ENCODE peak calls at places on chromosomes 12 and 14, in six cellular contexts. I, E, U, L, P and D are unnamed samples.

GRCh38 chr12:89370850-89371249 is 18.5 kb upstream of the DUSP6 start:
- DNase-seq in I (peak; percentile 52), U (peak; percentile 36), L (no peak), P (no peak), E (no peak), D (no peak)

GRCh38 chr12:53899230-53899629 is 39.4 kb upstream of the HOXC13 start:
- DNase-seq in U (no peak), P (no peak), L (no peak), I (no peak), E (no peak), D (no peak)

GRCh38 chr14:80872645-80873044 is 68.9 kb downstream of the CEP128 start:
- DNase-seq in E (no peak), I (peak; percentile 33), L (no peak), P (no peak), U (no peak), D (no peak)

GRCh38 chr12:50734409-50735263 is 29.3 kb upstream of the ATF1 start:
- DNase-seq in L (peak; percentile 60), E (peak; percentile 33), U (peak; percentile 6), P (peak; percentile 16), I (peak; percentile 41), D (no peak)

GRCh38 chr12:2256453-2256852 is 203.7 kb downstream of the CACNA1C start:
- DNase-seq in P (no peak), U (no peak), I (peak; percentile 82), E (no peak), L (no peak), D (no peak)

GRCh38 chr14:88999137-88999536 is 174.7 kb downstream of the TTC8 start:
- DNase-seq in P (no peak), L (no peak), I (no peak), U (no peak), E (no peak), D (no peak)

GRCh38 chr12:121537814-121538698 is 42.8 kb downstream of the KDM2B start:
- DNase-seq in L (peak; percentile 72), P (no peak), E (peak; percentile 19), I (no peak), U (no peak), D (no peak)

GRCh38 chr14:94663965-94664704 is 51.9 kb downstream of the SERPINA3 start:
- DNase-seq in P (no peak), E (no peak), U (no peak), I (no peak), L (no peak), D (no peak)

GRCh38 chr14:96631621-96632362 is 129.6 kb downstream of the PAPOLA start:
- DNase-seq in L (no peak), U (no peak), I (no peak), P (no peak), E (no peak), D (no peak)

GRCh38 chr14:51369814-51370213 is 129.8 kb downstream of the TMX1 start:
- DNase-seq in L (no peak), I (no peak), E (peak; percentile 10), P (no peak), U (peak; percentile 18), D (peak; percentile 20)

GRCh38 chr12:91057771-91058170 is at the start of gene KERA:
- DNase-seq in P (no peak), L (no peak), U (no peak), E (peak; percentile 38), I (no peak), D (no peak)
- H3K9ac ChIP-seq in P (no peak within 1 kb of the TSS), L (no peak within 1 kb of the TSS), U (no peak within 1 kb of the TSS), E (no peak within 1 kb of the TSS), I (no peak within 1 kb of the TSS), D (no peak within 1 kb of the TSS)

GRCh38 chr14:90454041-90455000 is 57.5 kb downstream of the CALM1 start:
- DNase-seq in I (peak; percentile 66), L (peak; percentile 96), P (no peak), E (no peak), U (peak; percentile 57), D (peak; percentile 87)
- H3K9me3 ChIP-seq in I (no peaks in the 10 kb centered on the region), L (no peaks in the 10 kb centered on the region), P (no peaks in the 10 kb centered on the region), E (no peaks in the 10 kb centered on the region), U (no peaks in the 10 kb centered on the region), D (no peaks in the 10 kb centered on the region)

GRCh38 chr14:73712071-73712506 is 2.1 kb downstream of the PNMA1 start:
- DNase-seq in U (no peak), L (no peak), P (no peak), I (no peak), E (no peak), D (no peak)

GRCh38 chr14:73713804-73714655 is at the start of gene PNMA1:
- DNase-seq in P (no peak), I (peak; percentile 76), E (peak; percentile 63), U (no peak), L (peak; percentile 97), D (peak; percentile 56)

GRCh38 chr14:73713206-73713803 is 879 bp downstream of the PNMA1 start:
- DNase-seq in E (no peak), U (no peak), I (no peak), P (no peak), L (no peak), D (no peak)

GRCh38 chr14:73710737-73711136 is 3.4 kb downstream of the PNMA1 start:
- DNase-seq in L (no peak), I (no peak), P (no peak), U (no peak), E (no peak), D (no peak)

GRCh38 chr14:73712540-73713141 is 1.5 kb downstream of the PNMA1 start:
- DNase-seq in E (no peak), L (peak; percentile 67), P (no peak), U (no peak), I (no peak), D (no peak)
- H3K9ac ChIP-seq in E (no peak overlapping the region), L (no peak overlapping the region), P (peak overlapping the region; percentile 88), U (peak overlapping the region; percentile 73), I (peak overlapping the region; percentile 36), D (peak overlapping the region; percentile 95)

DNA sequence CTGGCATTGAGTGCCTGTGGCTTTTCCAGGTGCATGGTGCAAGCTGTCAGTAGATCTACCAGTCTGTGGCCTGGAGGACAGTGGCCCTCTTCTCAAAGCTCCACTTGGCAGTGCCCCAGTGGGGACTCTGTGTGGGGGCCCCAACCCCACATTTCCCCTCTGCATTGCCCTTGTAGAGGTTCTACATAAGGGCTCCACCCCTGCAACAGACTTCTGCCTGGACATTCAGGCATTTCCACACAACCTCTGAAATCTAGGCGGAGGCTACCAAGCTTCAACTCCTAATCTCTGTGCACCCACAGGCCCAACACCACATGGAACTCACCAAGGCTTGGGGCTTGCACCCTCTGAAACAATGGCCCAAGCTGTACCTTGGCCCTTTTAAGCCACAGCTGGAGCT is 102.7 kb upstream of the PLEKHG7 start:
- DNase-seq in I (no peak), E (no peak), U (no peak), P (no peak), L (no peak), D (no peak)
- H3K9me3 ChIP-seq in I (no peaks in the 10 kb centered on the region), E (no peaks in the 10 kb centered on the region), U (no peaks in the 10 kb centered on the region), P (no peaks in the 10 kb centered on the region), L (no peaks in the 10 kb centered on the region), D (peaks cover 36% of the 10 kb centered on the region)

GRCh38 chr12:114711689-114712152 is 27.7 kb upstream of the TBX3 start:
- DNase-seq in I (no peak), U (no peak), P (no peak), L (peak; percentile 17), E (no peak), D (no peak)
- H3K9ac ChIP-seq in I (no peak overlapping the region), U (no peak overlapping the region), P (no peak overlapping the region), L (no peak overlapping the region), E (no peak overlapping the region), D (no peak overlapping the region)

DNA sequence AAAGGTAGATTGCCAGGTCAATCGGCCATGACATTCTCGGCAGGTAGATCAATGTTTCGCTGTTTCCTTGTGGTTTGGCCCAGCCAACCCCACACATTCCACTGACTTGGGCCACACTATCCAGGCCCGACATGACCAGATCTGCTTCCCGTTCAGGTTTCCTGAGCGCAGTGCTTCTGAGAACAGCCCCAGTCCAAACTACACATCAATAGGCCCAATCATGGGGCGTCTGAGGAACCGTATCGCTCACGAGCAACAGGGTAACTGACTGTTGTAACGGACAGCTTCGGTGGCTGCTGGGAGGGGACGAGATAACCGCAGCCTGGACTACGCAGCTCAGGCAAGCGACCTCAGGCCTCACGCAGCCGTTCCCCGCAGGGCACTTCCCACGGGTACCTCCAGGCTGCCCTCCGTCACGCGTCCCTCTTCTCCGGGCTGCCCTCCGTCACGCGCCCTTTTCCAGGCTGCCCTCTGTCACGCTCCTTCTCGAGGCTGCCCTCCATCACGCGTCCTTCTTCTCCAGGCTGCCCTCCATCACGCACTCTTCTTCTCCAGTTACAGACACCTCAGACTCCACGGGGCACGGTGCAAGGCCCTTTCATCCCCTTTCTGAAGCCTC is 14.7 kb downstream of the ZNF605 start:
- DNase-seq in E (no peak), L (no peak), P (no peak), U (no peak), I (no peak), D (no peak)
- H3K9me3 ChIP-seq in E (no peaks in the 10 kb centered on the region), L (peaks cover 4% of the 10 kb centered on the region), P (peaks cover 11% of the 10 kb centered on the region), U (no peaks in the 10 kb centered on the region), I (peaks cover 9% of the 10 kb centered on the region), D (peaks cover 54% of the 10 kb centered on the region)

GRCh38 chr14:57049848-57050247 is 218.9 kb downstream of the EXOC5 start:
- DNase-seq in U (no peak), E (no peak), L (no peak), P (no peak), I (no peak), D (no peak)
- H3K9ac ChIP-seq in U (no peak overlapping the region), E (no peak overlapping the region), L (no peak overlapping the region), P (no peak overlapping the region), I (no peak overlapping the region), D (no peak overlapping the region)